ENCODE peak calls at places on chromosomes 5 and 9, in ten cellular contexts. P is thoracic aorta; J is fibroblast of the aortic adventitia; O is AG04450; A is body of pancreas; Z is activated CD8-positive, alpha-beta memory T cell treated with anti-CD3 and anti-CD28 coated beads, Interleukin-2, amount 50 U/mL, for 48 hours; E is epithelial cell of prostate; H is EL; G is NCI-H1436; U is GM20000. I is an unnamed sample.

GRCh38 chr9:94757158-94757557 is 30.7 kb downstream of the AOPEP start:
- DNase-seq in P (no peak), J (peak), O (peak), A (no peak), Z (no peak), E (no peak), H (peak), G (no peak), U (no peak), I (no peak)

GRCh38 chr9:107739601-107740082 is 250.1 kb upstream of the KLF4 start:
- DNase-seq in P (no peak), J (peak), O (no peak), A (no peak), Z (no peak), E (peak), H (peak), G (no peak), U (no peak), I (no peak)

GRCh38 chr9:127361561-127361960 is 35.4 kb upstream of the SLC2A8 start:
- DNase-seq in P (no peak), J (no peak), O (no peak), A (no peak), Z (no peak), E (peak), H (no peak), G (no peak), U (no peak), I (no peak)

GRCh38 chr9:95336281-95336680 is 18.8 kb upstream of the FANCC start:
- DNase-seq in P (no peak), J (peak), O (no peak), A (peak), Z (peak), E (no peak), H (no peak), G (no peak), U (no peak), I (peak)

GRCh38 chr5:172344855-172345254 is 61.3 kb upstream of the UBTD2 start:
- DNase-seq in P (no peak), J (no peak), O (no peak), A (no peak), Z (no peak), E (no peak), H (no peak), G (no peak), U (no peak), I (no peak)

GRCh38 chr5:40043916-40044315 is 619.1 kb upstream of the DAB2 start:
- DNase-seq in P (no peak), J (no peak), O (no peak), A (no peak), Z (no peak), E (no peak), H (no peak), G (no peak), U (no peak), I (peak)

GRCh38 chr5:149133795-149134777 is 7.2 kb upstream of the ABLIM3 start:
- DNase-seq in P (peak), J (peak), O (no peak), A (peak), Z (no peak), E (no peak), H (peak), G (no peak), U (no peak), I (peak)

GRCh38 chr5:167049771-167050567 is 1241.5 kb upstream of the WWC1 start:
- DNase-seq in P (no peak), J (no peak), O (no peak), A (no peak), Z (no peak), E (no peak), H (no peak), G (no peak), U (no peak), I (no peak)

GRCh38 chr9:112664541-112664940 is 53.4 kb downstream of the INIP start:
- DNase-seq in P (no peak), J (no peak), O (no peak), A (no peak), Z (no peak), E (no peak), H (peak), G (no peak), U (no peak), I (no peak)

GRCh38 chr9:36731576-36731975 is 158.9 kb downstream of the MELK start:
- DNase-seq in P (no peak), J (no peak), O (peak), A (no peak), Z (no peak), E (no peak), H (no peak), G (no peak), U (no peak), I (peak)

GRCh38 chr9:116490321-116490720 is 196.8 kb upstream of the TRIM32 start:
- DNase-seq in P (no peak), J (peak), O (no peak), A (no peak), Z (no peak), E (no peak), H (no peak), G (no peak), U (no peak), I (no peak)

GRCh38 chr9:132595319-132595718 is 12.9 kb downstream of the BARHL1 start:
- DNase-seq in P (no peak), J (no peak), O (no peak), A (no peak), Z (no peak), E (no peak), H (no peak), G (no peak), U (no peak), I (no peak)

GRCh38 chr9:94800424-94801117 is 74.1 kb downstream of the AOPEP start:
- DNase-seq in P (no peak), J (no peak), O (no peak), A (no peak), Z (no peak), E (no peak), H (no peak), G (no peak), U (no peak), I (no peak)

GRCh38 chr5:163943546-163943945 is 438.1 kb downstream of the MAT2B start:
- DNase-seq in P (no peak), J (no peak), O (no peak), A (no peak), Z (no peak), E (no peak), H (no peak), G (no peak), U (no peak), I (no peak)

GRCh38 chr9:114156311-114156657 is 947 bp downstream of the COL27A1 start:
- DNase-seq in P (no peak), J (no peak), O (no peak), A (peak), Z (peak), E (no peak), H (no peak), G (no peak), U (no peak), I (peak)

GRCh38 chr5:59722875-59723274 is 170.7 kb downstream of the PDE4D start:
- DNase-seq in P (no peak), J (no peak), O (no peak), A (no peak), Z (no peak), E (no peak), H (peak), G (no peak), U (no peak), I (peak)

GRCh38 chr5:121693864-121694263 is 157.8 kb upstream of the FTMT start:
- DNase-seq in P (no peak), J (no peak), O (no peak), A (no peak), Z (no peak), E (no peak), H (peak), G (no peak), U (no peak), I (peak)

GRCh38 chr5:28766565-28767158 is 1728.3 kb upstream of the CDH9 start:
- DNase-seq in P (no peak), J (peak), O (no peak), A (no peak), Z (no peak), E (no peak), H (peak), G (peak), U (no peak), I (peak)

GRCh38 chr5:142670811-142671210 is 15.1 kb downstream of the FGF1 start:
- DNase-seq in P (no peak), J (no peak), O (peak), A (no peak), Z (no peak), E (no peak), H (no peak), G (no peak), U (no peak), I (no peak)

GRCh38 chr9:91583161-91583875 is 159.7 kb upstream of the NFIL3 start:
- DNase-seq in P (no peak), J (no peak), O (no peak), A (no peak), Z (no peak), E (no peak), H (no peak), G (no peak), U (no peak), I (no peak)

GRCh38 chr5:10229306-10230048 is 20.2 kb downstream of the ATPSCKMT start:
- DNase-seq in P (no peak), J (peak), O (no peak), A (no peak), Z (no peak), E (no peak), H (peak), G (no peak), U (no peak), I (no peak)

GRCh38 chr9:23611874-23612273 is 214.2 kb downstream of the ELAVL2 start:
- DNase-seq in P (no peak), J (no peak), O (no peak), A (no peak), Z (no peak), E (no peak), H (no peak), G (no peak), U (no peak), I (no peak)

GRCh38 chr5:40841068-40841805 is at the start of gene CARD6:
- DNase-seq in P (no peak), J (peak), O (no peak), A (peak), Z (no peak), E (no peak), H (no peak), G (no peak), U (peak), I (peak)

GRCh38 chr5:77733130-77733529 is 43.0 kb downstream of the TBCA start:
- DNase-seq in P (no peak), J (peak), O (no peak), A (no peak), Z (no peak), E (no peak), H (no peak), G (no peak), U (no peak), I (no peak)

GRCh38 chr5:146426853-146427618 is 20.1 kb upstream of the TCERG1 start:
- DNase-seq in P (no peak), J (peak), O (no peak), A (no peak), Z (no peak), E (no peak), H (peak), G (peak), U (peak), I (peak)

GRCh38 chr9:106111039-106111740 is 416.8 kb downstream of the TMEM38B start:
- DNase-seq in P (no peak), J (no peak), O (no peak), A (no peak), Z (no peak), E (no peak), H (no peak), G (peak), U (no peak), I (no peak)

GRCh38 chr5:85049020-85049419 is 664.3 kb upstream of the EDIL3 start:
- DNase-seq in P (no peak), J (peak), O (peak), A (no peak), Z (no peak), E (no peak), H (peak), G (peak), U (no peak), I (peak)

GRCh38 chr9:108412755-108413154 is 443.0 kb downstream of the ACTL7B start:
- DNase-seq in P (no peak), J (no peak), O (no peak), A (no peak), Z (no peak), E (no peak), H (peak), G (no peak), U (no peak), I (peak)

I was measured in DMS53.